ENCODE peak calls at places on chromosomes 5 and 9, in seven cellular contexts. B is spleen; A is 8988T; S is KBM-7; F is HuH-7; W is NCI-H1105; T is CD4-positive, alpha-beta T cell. X is an unnamed sample.

GRCh38 chr5:88236866-88237642 is 31.6 kb downstream of the TMEM161B start:
- DNase-seq in W (no peak), T (no peak), F (no peak), A (no peak), B (no peak), S (no peak), X (no peak)

GRCh38 chr9:116475201-116475600 is 211.9 kb upstream of the TRIM32 start:
- DNase-seq in B (no peak), W (no peak), A (no peak), F (no peak), T (no peak), S (no peak), X (no peak)

GRCh38 chr9:100324594-100325200 is 28.0 kb downstream of the TEX10 start:
- DNase-seq in S (peak), B (no peak), T (no peak), F (peak), A (no peak), W (no peak), X (no peak)

GRCh38 chr5:75612211-75612579 is 942 bp downstream of the ANKDD1B start:
- DNase-seq in S (no peak), B (no peak), F (peak), W (no peak), A (no peak), T (no peak), X (no peak)

GRCh38 chr5:12250454-12250853 is 346.2 kb upstream of the CTNND2 start:
- DNase-seq in B (no peak), T (no peak), S (no peak), W (no peak), A (no peak), F (no peak), X (no peak)

GRCh38 chr5:80346055-80346454 is 26.3 kb downstream of the SPZ1 start:
- DNase-seq in A (peak), S (peak), B (no peak), T (peak), W (no peak), F (peak), X (no peak)

GRCh38 chr5:180532268-180532667 is 38.1 kb downstream of the CNOT6 start:
- DNase-seq in W (no peak), F (no peak), A (no peak), B (no peak), S (no peak), T (no peak), X (no peak)

GRCh38 chr9:73199886-73200285 is 48.2 kb downstream of the ANXA1 start:
- DNase-seq in W (no peak), S (no peak), T (no peak), B (no peak), A (no peak), F (peak), X (no peak)

GRCh38 chr5:136374003-136374402 is 8.7 kb upstream of the TRPC7 start:
- DNase-seq in A (no peak), T (no peak), B (no peak), F (peak), S (peak), W (no peak), X (no peak)

GRCh38 chr9:127290666-127291065 is 26.1 kb downstream of the GARNL3 start:
- DNase-seq in A (no peak), T (no peak), F (no peak), S (no peak), B (no peak), W (no peak), X (no peak)

GRCh38 chr5:53123702-53124101 is 14.1 kb upstream of the MOCS2 start:
- DNase-seq in A (no peak), B (no peak), S (peak), W (no peak), T (no peak), F (no peak), X (no peak)

GRCh38 chr9:129752915-129753724 is at the start of gene PTGES:
- DNase-seq in F (peak), B (peak), S (peak), T (peak), A (peak), W (no peak), X (peak)

GRCh38 chr5:119136666-119137318 is 65.9 kb downstream of the DMXL1 start:
- DNase-seq in S (no peak), F (no peak), B (no peak), W (no peak), A (no peak), T (no peak), X (no peak)

GRCh38 chr5:168592014-168592368 is 12.8 kb upstream of the PANK3 start:
- DNase-seq in S (no peak), T (no peak), A (no peak), W (no peak), F (peak), B (no peak), X (no peak)

GRCh38 chr5:57858905-57859304 is 376.3 kb upstream of the ACTBL2 start:
- DNase-seq in F (no peak), A (no peak), B (no peak), S (no peak), T (no peak), W (no peak), X (no peak)

X was measured in sigmoid colon.